ENCODE peak calls at places on chromosome 2, in nine cellular contexts. One of them, this sample, is unnamed. For H3K4me1, the result is how much of the 10 kb centered on the place peaks cover.

GRCh38 chr2:219314804-219315468 is 5.7 kb upstream of the PTPRN start:
- DNase-seq in endothelial cell of umbilical vein: no peak
- DNase-seq in heart left ventricle: no peak
- DNase-seq in HCT116: no peak
- DNase-seq in HepG2: no peak
- DNase-seq in K562: no peak
- DNase-seq in GM12878: no peak
- DNase-seq in body of pancreas: no peak
- DNase-seq in gastrocnemius medialis: no peak
- DNase-seq in this sample: no peak

GRCh38 chr2:222797308-222797707 is 63.5 kb upstream of the ACSL3 start:
- DNase-seq in K562: no peak
- DNase-seq in GM12878: no peak
- DNase-seq in endothelial cell of umbilical vein: peak
- DNase-seq in body of pancreas: no peak
- DNase-seq in HCT116: no peak
- DNase-seq in heart left ventricle: no peak
- DNase-seq in gastrocnemius medialis: no peak
- DNase-seq in HepG2: peak
- DNase-seq in this sample: no peak

GRCh38 chr2:226829721-226830631 is 5.9 kb upstream of the RHBDD1 start:
- DNase-seq in HCT116: no peak
- DNase-seq in K562: no peak
- DNase-seq in GM12878: no peak
- DNase-seq in HepG2: no peak
- DNase-seq in heart left ventricle: no peak
- DNase-seq in endothelial cell of umbilical vein: no peak
- DNase-seq in gastrocnemius medialis: no peak
- DNase-seq in body of pancreas: no peak
- DNase-seq in this sample: no peak

GRCh38 chr2:121649402-121649651 is at the start of gene CLASP1:
- DNase-seq in gastrocnemius medialis: peak
- DNase-seq in HCT116: peak
- DNase-seq in GM12878: no peak
- DNase-seq in HepG2: peak
- DNase-seq in endothelial cell of umbilical vein: peak
- DNase-seq in K562: peak
- DNase-seq in heart left ventricle: peak
- DNase-seq in body of pancreas: peak
- DNase-seq in this sample: peak

GRCh38 chr2:169928463-169928864 is 101.2 kb downstream of the UBR3 start:
- DNase-seq in gastrocnemius medialis: no peak
- DNase-seq in HepG2: peak
- DNase-seq in HCT116: peak
- DNase-seq in GM12878: no peak
- DNase-seq in K562: peak
- DNase-seq in heart left ventricle: no peak
- DNase-seq in body of pancreas: no peak
- DNase-seq in endothelial cell of umbilical vein: peak
- DNase-seq in this sample: no peak

GRCh38 chr2:133886735-133887675 is 318.7 kb upstream of the NCKAP5 start:
- DNase-seq in HepG2: peak
- DNase-seq in gastrocnemius medialis: peak
- DNase-seq in GM12878: peak
- DNase-seq in heart left ventricle: peak
- DNase-seq in K562: peak
- DNase-seq in body of pancreas: peak
- DNase-seq in HCT116: peak
- DNase-seq in endothelial cell of umbilical vein: peak
- DNase-seq in this sample: peak

GRCh38 chr2:132448771-132449170 is 32.2 kb downstream of the GPR39 start:
- DNase-seq in body of pancreas: peak
- DNase-seq in HCT116: no peak
- DNase-seq in K562: no peak
- DNase-seq in gastrocnemius medialis: no peak
- DNase-seq in endothelial cell of umbilical vein: peak
- DNase-seq in HepG2: no peak
- DNase-seq in heart left ventricle: no peak
- DNase-seq in GM12878: no peak
- DNase-seq in this sample: no peak

GRCh38 chr2:228433706-228434105 is 252.2 kb upstream of the SPHKAP start:
- DNase-seq in HepG2: no peak
- DNase-seq in gastrocnemius medialis: no peak
- DNase-seq in heart left ventricle: no peak
- DNase-seq in HCT116: no peak
- DNase-seq in body of pancreas: no peak
- DNase-seq in endothelial cell of umbilical vein: no peak
- DNase-seq in K562: no peak
- DNase-seq in GM12878: no peak
- DNase-seq in this sample: no peak

GRCh38 chr2:30955516-30956132 is 148.4 kb upstream of the CAPN13 start:
- DNase-seq in GM12878: no peak
- DNase-seq in HepG2: no peak
- DNase-seq in body of pancreas: no peak
- DNase-seq in heart left ventricle: no peak
- DNase-seq in gastrocnemius medialis: no peak
- DNase-seq in HCT116: no peak
- DNase-seq in endothelial cell of umbilical vein: no peak
- DNase-seq in K562: no peak
- DNase-seq in this sample: peak

GRCh38 chr2:46444732-46445131 is 34.6 kb upstream of the TMEM247 start:
- DNase-seq in gastrocnemius medialis: no peak
- DNase-seq in K562: no peak
- DNase-seq in endothelial cell of umbilical vein: no peak
- DNase-seq in GM12878: no peak
- DNase-seq in HCT116: no peak
- DNase-seq in heart left ventricle: no peak
- DNase-seq in HepG2: no peak
- DNase-seq in body of pancreas: no peak
- DNase-seq in this sample: no peak

GRCh38 chr2:66803651-66804050 is 368.7 kb downstream of the MEIS1 start:
- DNase-seq in HCT116: no peak
- DNase-seq in K562: no peak
- DNase-seq in GM12878: no peak
- DNase-seq in body of pancreas: no peak
- DNase-seq in endothelial cell of umbilical vein: no peak
- DNase-seq in heart left ventricle: no peak
- DNase-seq in gastrocnemius medialis: no peak
- DNase-seq in HepG2: no peak
- DNase-seq in this sample: no peak

GRCh38 chr2:26685943-26686839 is 6.3 kb upstream of the KCNK3 start:
- DNase-seq in body of pancreas: peak
- DNase-seq in K562: no peak
- DNase-seq in gastrocnemius medialis: no peak
- DNase-seq in GM12878: no peak
- DNase-seq in endothelial cell of umbilical vein: no peak
- DNase-seq in HepG2: no peak
- DNase-seq in HCT116: no peak
- DNase-seq in heart left ventricle: no peak
- DNase-seq in this sample: no peak

GRCh38 chr2:237156131-237156856 is 70.6 kb downstream of the COPS8 start:
- DNase-seq in HCT116: no peak
- DNase-seq in gastrocnemius medialis: peak
- DNase-seq in endothelial cell of umbilical vein: peak
- DNase-seq in HepG2: no peak
- DNase-seq in heart left ventricle: peak
- DNase-seq in GM12878: no peak
- DNase-seq in body of pancreas: no peak
- DNase-seq in K562: no peak
- DNase-seq in this sample: no peak
- TF ChIP-seq POLR2A in HCT116: no peak
- TF ChIP-seq POLR2A in gastrocnemius medialis: peak
- TF ChIP-seq POLR2A in endothelial cell of umbilical vein: no peak
- TF ChIP-seq POLR2A in HepG2: no peak
- TF ChIP-seq POLR2A in heart left ventricle: no peak
- TF ChIP-seq POLR2A in GM12878: no peak
- TF ChIP-seq POLR2A in body of pancreas: peak
- TF ChIP-seq POLR2A in K562: no peak
- TF ChIP-seq POLR2A in this sample: no peak

DNA sequence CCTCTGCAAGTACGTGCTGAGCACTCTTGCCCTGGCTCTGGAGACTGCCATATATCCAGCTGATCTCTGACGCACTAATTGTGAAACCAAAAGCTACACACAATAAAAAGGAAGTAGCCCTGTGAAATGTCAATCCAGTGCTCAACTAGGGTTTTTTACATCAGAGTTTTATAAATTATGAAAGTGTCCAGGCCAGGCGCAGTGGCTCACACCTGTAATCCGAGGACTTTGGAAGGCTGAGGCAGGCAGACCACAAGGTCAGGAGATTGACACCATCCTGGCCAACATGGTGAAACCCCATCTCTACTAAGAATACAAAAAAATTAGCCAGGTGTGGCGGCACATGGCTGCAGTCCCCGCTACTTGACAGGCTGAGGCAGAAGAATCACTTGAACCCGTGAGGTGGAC is 24.5 kb upstream of the PEX13 start:
- DNase-seq in K562: no peak
- DNase-seq in body of pancreas: no peak
- DNase-seq in HCT116: no peak
- DNase-seq in gastrocnemius medialis: no peak
- DNase-seq in HepG2: no peak
- DNase-seq in GM12878: peak
- DNase-seq in heart left ventricle: no peak
- DNase-seq in endothelial cell of umbilical vein: no peak
- DNase-seq in this sample: no peak
- H3K4me1 ChIP-seq in K562: under half
- H3K4me1 ChIP-seq in body of pancreas: under half
- H3K4me1 ChIP-seq in HCT116: under half
- H3K4me1 ChIP-seq in gastrocnemius medialis: under half
- H3K4me1 ChIP-seq in HepG2: under half
- H3K4me1 ChIP-seq in GM12878: under half
- H3K4me1 ChIP-seq in heart left ventricle: under half
- H3K4me1 ChIP-seq in endothelial cell of umbilical vein: under half
- H3K4me1 ChIP-seq in this sample: under half

GRCh38 chr2:106849253-106849652 is 36.7 kb downstream of the ST6GAL2 start:
- DNase-seq in heart left ventricle: no peak
- DNase-seq in HepG2: no peak
- DNase-seq in gastrocnemius medialis: no peak
- DNase-seq in body of pancreas: no peak
- DNase-seq in GM12878: no peak
- DNase-seq in endothelial cell of umbilical vein: no peak
- DNase-seq in K562: no peak
- DNase-seq in HCT116: no peak
- DNase-seq in this sample: no peak

GRCh38 chr2:106852103-106852502 is 33.9 kb downstream of the ST6GAL2 start:
- DNase-seq in HepG2: no peak
- DNase-seq in gastrocnemius medialis: no peak
- DNase-seq in body of pancreas: no peak
- DNase-seq in heart left ventricle: no peak
- DNase-seq in K562: no peak
- DNase-seq in endothelial cell of umbilical vein: no peak
- DNase-seq in HCT116: no peak
- DNase-seq in GM12878: no peak
- DNase-seq in this sample: no peak

GRCh38 chr2:106847366-106847765 is 38.6 kb downstream of the ST6GAL2 start:
- DNase-seq in GM12878: no peak
- DNase-seq in K562: no peak
- DNase-seq in endothelial cell of umbilical vein: no peak
- DNase-seq in HCT116: no peak
- DNase-seq in HepG2: no peak
- DNase-seq in heart left ventricle: no peak
- DNase-seq in body of pancreas: no peak
- DNase-seq in gastrocnemius medialis: no peak
- DNase-seq in this sample: no peak

GRCh38 chr2:106851475-106851874 is 34.5 kb downstream of the ST6GAL2 start:
- DNase-seq in endothelial cell of umbilical vein: no peak
- DNase-seq in K562: no peak
- DNase-seq in gastrocnemius medialis: no peak
- DNase-seq in HepG2: no peak
- DNase-seq in GM12878: no peak
- DNase-seq in heart left ventricle: no peak
- DNase-seq in body of pancreas: no peak
- DNase-seq in HCT116: no peak
- DNase-seq in this sample: no peak

DNA sequence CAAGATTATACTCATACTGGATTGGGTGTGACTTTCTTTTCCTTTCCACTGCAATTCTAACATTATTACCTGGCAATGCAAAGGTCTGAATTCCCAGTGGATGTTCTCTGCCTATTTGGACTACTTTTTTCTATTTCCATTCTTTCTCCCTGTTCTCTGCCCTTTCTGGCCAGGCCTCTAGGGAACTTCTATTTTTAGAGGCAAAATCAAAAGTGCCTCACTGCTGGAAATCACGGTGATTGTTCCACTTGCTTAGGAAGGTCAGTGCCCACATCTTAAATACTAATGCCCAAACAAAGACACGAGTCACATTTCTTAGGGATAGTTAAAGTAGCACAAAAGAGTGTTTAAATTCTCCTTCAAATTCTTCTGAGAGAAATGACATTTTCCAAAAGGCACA is 34.9 kb downstream of the ST6GAL2 start:
- DNase-seq in heart left ventricle: no peak
- DNase-seq in GM12878: no peak
- DNase-seq in gastrocnemius medialis: no peak
- DNase-seq in HCT116: no peak
- DNase-seq in body of pancreas: no peak
- DNase-seq in K562: no peak
- DNase-seq in endothelial cell of umbilical vein: no peak
- DNase-seq in HepG2: no peak
- DNase-seq in this sample: no peak
- TF ChIP-seq POLR2A in heart left ventricle: no peak
- TF ChIP-seq POLR2A in GM12878: no peak
- TF ChIP-seq POLR2A in gastrocnemius medialis: no peak
- TF ChIP-seq POLR2A in HCT116: no peak
- TF ChIP-seq POLR2A in body of pancreas: no peak
- TF ChIP-seq POLR2A in K562: no peak
- TF ChIP-seq POLR2A in endothelial cell of umbilical vein: no peak
- TF ChIP-seq POLR2A in HepG2: no peak
- TF ChIP-seq POLR2A in this sample: no peak

DNA sequence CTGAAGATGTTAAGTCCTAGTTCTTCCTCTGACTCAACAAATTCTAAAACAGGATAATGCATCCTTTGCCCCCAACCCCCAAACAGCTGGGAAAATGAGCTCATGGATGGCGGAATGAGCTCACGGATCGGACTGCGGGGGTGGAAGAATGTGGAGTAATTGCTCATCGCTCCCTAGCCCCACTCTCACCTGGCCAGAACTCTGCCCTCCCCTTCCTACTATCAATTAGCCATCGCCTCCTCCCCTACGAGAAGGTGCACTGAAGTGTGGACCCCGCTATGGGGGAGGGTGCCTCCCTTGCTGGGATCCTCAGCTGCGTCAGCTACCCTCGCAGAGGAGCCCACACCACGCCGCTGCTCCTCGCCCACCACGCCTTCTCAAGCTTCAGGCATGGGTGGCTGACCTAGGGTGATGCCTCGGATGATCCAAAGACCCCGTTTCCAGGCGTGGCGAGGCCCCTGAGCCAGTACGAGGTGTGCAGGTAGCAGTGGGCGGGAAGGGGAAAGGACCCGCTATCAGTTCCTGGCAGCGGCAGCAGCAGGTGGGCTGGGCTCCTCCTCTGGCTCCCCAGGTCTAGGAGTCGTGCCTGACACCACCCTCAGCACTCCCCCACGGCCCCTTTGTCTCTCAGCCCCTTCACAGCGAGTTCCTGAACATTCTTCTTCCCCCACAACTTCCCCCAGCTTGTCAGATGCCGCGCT is 82.1 kb upstream of the POMC start:
- DNase-seq in HCT116: no peak
- DNase-seq in GM12878: no peak
- DNase-seq in K562: peak
- DNase-seq in heart left ventricle: peak
- DNase-seq in body of pancreas: no peak
- DNase-seq in HepG2: no peak
- DNase-seq in gastrocnemius medialis: no peak
- DNase-seq in endothelial cell of umbilical vein: no peak
- DNase-seq in this sample: no peak
- H3K4me1 ChIP-seq in HCT116: under half
- H3K4me1 ChIP-seq in GM12878: under half
- H3K4me1 ChIP-seq in K562: under half
- H3K4me1 ChIP-seq in heart left ventricle: under half
- H3K4me1 ChIP-seq in body of pancreas: under half
- H3K4me1 ChIP-seq in HepG2: under half
- H3K4me1 ChIP-seq in gastrocnemius medialis: under half
- H3K4me1 ChIP-seq in endothelial cell of umbilical vein: under half
- H3K4me1 ChIP-seq in this sample: under half